ENCODE peak calls at places on chromosomes 7 and 10, in eight cellular contexts. One of them, this sample, is unnamed.

GRCh38 chr7:37341033-37341630 is 107.5 kb downstream of the ELMO1 start:
- DNase-seq in GM13976: peak
- DNase-seq in fibroblast of lung: no peak
- DNase-seq in adrenal gland: no peak
- DNase-seq in MCF 10A: no peak
- DNase-seq in AG04450: no peak
- DNase-seq in brain microvascular endothelial cell: no peak
- DNase-seq in activated B cell treated with CpG ODN at 0.5 μM for 24 hours: no peak
- DNase-seq in this sample: no peak

GRCh38 chr10:73810735-73811465 is 498 bp downstream of the NDST2 start:
- DNase-seq in GM13976: peak
- DNase-seq in fibroblast of lung: no peak
- DNase-seq in adrenal gland: peak
- DNase-seq in MCF 10A: no peak
- DNase-seq in AG04450: no peak
- DNase-seq in brain microvascular endothelial cell: no peak
- DNase-seq in activated B cell treated with CpG ODN at 0.5 μM for 24 hours: no peak
- DNase-seq in this sample: no peak

GRCh38 chr10:87036623-87037022 is 16.5 kb downstream of the FAM25A start:
- DNase-seq in GM13976: no peak
- DNase-seq in fibroblast of lung: no peak
- DNase-seq in adrenal gland: no peak
- DNase-seq in MCF 10A: no peak
- DNase-seq in AG04450: no peak
- DNase-seq in brain microvascular endothelial cell: no peak
- DNase-seq in activated B cell treated with CpG ODN at 0.5 μM for 24 hours: no peak
- DNase-seq in this sample: no peak

GRCh38 chr10:110706690-110707098 is 62.6 kb downstream of the RBM20 start:
- DNase-seq in GM13976: no peak
- DNase-seq in fibroblast of lung: peak
- DNase-seq in adrenal gland: no peak
- DNase-seq in MCF 10A: no peak
- DNase-seq in AG04450: peak
- DNase-seq in brain microvascular endothelial cell: peak
- DNase-seq in activated B cell treated with CpG ODN at 0.5 μM for 24 hours: no peak
- DNase-seq in this sample: no peak

GRCh38 chr7:91264083-91264923 is at the start of gene FZD1:
- DNase-seq in GM13976: peak
- DNase-seq in fibroblast of lung: peak
- DNase-seq in adrenal gland: peak
- DNase-seq in MCF 10A: peak
- DNase-seq in AG04450: peak
- DNase-seq in brain microvascular endothelial cell: peak
- DNase-seq in activated B cell treated with CpG ODN at 0.5 μM for 24 hours: peak
- DNase-seq in this sample: peak

GRCh38 chr10:133462512-133463305 is 9.0 kb downstream of the SCART1 start:
- DNase-seq in GM13976: no peak
- DNase-seq in fibroblast of lung: no peak
- DNase-seq in adrenal gland: no peak
- DNase-seq in MCF 10A: no peak
- DNase-seq in AG04450: no peak
- DNase-seq in brain microvascular endothelial cell: no peak
- DNase-seq in activated B cell treated with CpG ODN at 0.5 μM for 24 hours: no peak
- DNase-seq in this sample: no peak

GRCh38 chr10:132298038-132298935 is 9.5 kb downstream of the STK32C start:
- DNase-seq in GM13976: no peak
- DNase-seq in fibroblast of lung: no peak
- DNase-seq in adrenal gland: peak
- DNase-seq in MCF 10A: no peak
- DNase-seq in AG04450: no peak
- DNase-seq in brain microvascular endothelial cell: no peak
- DNase-seq in activated B cell treated with CpG ODN at 0.5 μM for 24 hours: no peak
- DNase-seq in this sample: no peak

GRCh38 chr10:72525277-72525676 is 100.6 kb downstream of the MICU1 start:
- DNase-seq in GM13976: no peak
- DNase-seq in fibroblast of lung: no peak
- DNase-seq in adrenal gland: no peak
- DNase-seq in MCF 10A: peak
- DNase-seq in AG04450: no peak
- DNase-seq in brain microvascular endothelial cell: peak
- DNase-seq in activated B cell treated with CpG ODN at 0.5 μM for 24 hours: no peak
- DNase-seq in this sample: no peak

GRCh38 chr10:119333146-119333792 is 125.9 kb downstream of the GRK5 start:
- DNase-seq in GM13976: no peak
- DNase-seq in fibroblast of lung: peak
- DNase-seq in adrenal gland: no peak
- DNase-seq in MCF 10A: peak
- DNase-seq in AG04450: no peak
- DNase-seq in brain microvascular endothelial cell: peak
- DNase-seq in activated B cell treated with CpG ODN at 0.5 μM for 24 hours: no peak
- DNase-seq in this sample: no peak

GRCh38 chr10:80416401-80417098 is 8.2 kb downstream of the PRXL2A start:
- DNase-seq in GM13976: no peak
- DNase-seq in fibroblast of lung: peak
- DNase-seq in adrenal gland: no peak
- DNase-seq in MCF 10A: no peak
- DNase-seq in AG04450: no peak
- DNase-seq in brain microvascular endothelial cell: peak
- DNase-seq in activated B cell treated with CpG ODN at 0.5 μM for 24 hours: no peak
- DNase-seq in this sample: no peak

GRCh38 chr10:126157127-126157526 is 231.2 kb downstream of the ADAM12 start:
- DNase-seq in GM13976: no peak
- DNase-seq in fibroblast of lung: no peak
- DNase-seq in adrenal gland: no peak
- DNase-seq in MCF 10A: no peak
- DNase-seq in AG04450: no peak
- DNase-seq in brain microvascular endothelial cell: no peak
- DNase-seq in activated B cell treated with CpG ODN at 0.5 μM for 24 hours: no peak
- DNase-seq in this sample: no peak

GRCh38 chr10:6558272-6558671 is 21.8 kb downstream of the PRKCQ start:
- DNase-seq in GM13976: no peak
- DNase-seq in fibroblast of lung: no peak
- DNase-seq in adrenal gland: no peak
- DNase-seq in MCF 10A: no peak
- DNase-seq in AG04450: no peak
- DNase-seq in brain microvascular endothelial cell: no peak
- DNase-seq in activated B cell treated with CpG ODN at 0.5 μM for 24 hours: no peak
- DNase-seq in this sample: no peak

GRCh38 chr10:26556756-26557640 is 118.9 kb downstream of the APBB1IP start:
- DNase-seq in GM13976: peak
- DNase-seq in fibroblast of lung: peak
- DNase-seq in adrenal gland: peak
- DNase-seq in MCF 10A: peak
- DNase-seq in AG04450: no peak
- DNase-seq in brain microvascular endothelial cell: peak
- DNase-seq in activated B cell treated with CpG ODN at 0.5 μM for 24 hours: no peak
- DNase-seq in this sample: peak

GRCh38 chr10:129583831-129584230 is 116.8 kb downstream of the MGMT start:
- DNase-seq in GM13976: no peak
- DNase-seq in fibroblast of lung: no peak
- DNase-seq in adrenal gland: no peak
- DNase-seq in MCF 10A: no peak
- DNase-seq in AG04450: no peak
- DNase-seq in brain microvascular endothelial cell: no peak
- DNase-seq in activated B cell treated with CpG ODN at 0.5 μM for 24 hours: no peak
- DNase-seq in this sample: no peak

GRCh38 chr7:29940199-29940598 is 49.4 kb downstream of the SCRN1 start:
- DNase-seq in GM13976: no peak
- DNase-seq in fibroblast of lung: no peak
- DNase-seq in adrenal gland: no peak
- DNase-seq in MCF 10A: no peak
- DNase-seq in AG04450: no peak
- DNase-seq in brain microvascular endothelial cell: no peak
- DNase-seq in activated B cell treated with CpG ODN at 0.5 μM for 24 hours: no peak
- DNase-seq in this sample: no peak

DNA sequence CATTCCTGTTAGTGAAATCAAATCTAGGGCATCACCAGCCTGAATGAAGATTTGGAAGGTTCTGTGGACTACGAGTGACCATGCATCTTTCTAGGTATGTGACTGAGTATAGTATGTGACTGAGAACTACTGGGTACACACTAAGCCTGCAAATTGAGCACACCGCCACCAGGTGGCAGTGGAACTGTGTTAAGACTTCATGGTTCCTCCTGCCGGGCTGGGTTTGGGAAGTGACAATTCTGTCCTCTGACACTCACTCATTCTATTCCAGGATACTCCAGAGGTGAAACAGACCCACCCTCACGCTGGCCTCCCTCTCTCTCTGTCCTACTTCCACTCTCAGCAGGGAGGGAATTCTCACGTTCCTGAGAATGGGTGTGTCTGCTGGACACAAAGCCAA is 84.0 kb upstream of the TMEM248 start:
- DNase-seq in GM13976: no peak
- DNase-seq in fibroblast of lung: peak
- DNase-seq in adrenal gland: no peak
- DNase-seq in MCF 10A: peak
- DNase-seq in AG04450: no peak
- DNase-seq in brain microvascular endothelial cell: peak
- DNase-seq in activated B cell treated with CpG ODN at 0.5 μM for 24 hours: no peak
- DNase-seq in this sample: no peak
- TF ChIP-seq CTCF in GM13976: peak
- TF ChIP-seq CTCF in fibroblast of lung: peak
- TF ChIP-seq CTCF in adrenal gland: no peak
- TF ChIP-seq CTCF in MCF 10A: peak
- TF ChIP-seq CTCF in AG04450: peak
- TF ChIP-seq CTCF in brain microvascular endothelial cell: peak
- TF ChIP-seq CTCF in activated B cell treated with CpG ODN at 0.5 μM for 24 hours: no peak
- TF ChIP-seq CTCF in this sample: peak

GRCh38 chr10:64369885-64370773 is 848.9 kb downstream of the REEP3 start:
- DNase-seq in GM13976: no peak
- DNase-seq in fibroblast of lung: no peak
- DNase-seq in adrenal gland: no peak
- DNase-seq in MCF 10A: no peak
- DNase-seq in AG04450: no peak
- DNase-seq in brain microvascular endothelial cell: no peak
- DNase-seq in activated B cell treated with CpG ODN at 0.5 μM for 24 hours: no peak
- DNase-seq in this sample: no peak
- TF ChIP-seq CTCF in GM13976: no peak
- TF ChIP-seq CTCF in fibroblast of lung: no peak
- TF ChIP-seq CTCF in adrenal gland: no peak
- TF ChIP-seq CTCF in MCF 10A: no peak
- TF ChIP-seq CTCF in AG04450: no peak
- TF ChIP-seq CTCF in brain microvascular endothelial cell: no peak
- TF ChIP-seq CTCF in activated B cell treated with CpG ODN at 0.5 μM for 24 hours: no peak
- TF ChIP-seq CTCF in this sample: no peak

GRCh38 chr7:99733003-99733402 is 2.0 kb downstream of the CYP3A7 start:
- DNase-seq in GM13976: no peak
- DNase-seq in fibroblast of lung: no peak
- DNase-seq in adrenal gland: no peak
- DNase-seq in MCF 10A: no peak
- DNase-seq in AG04450: no peak
- DNase-seq in brain microvascular endothelial cell: no peak
- DNase-seq in activated B cell treated with CpG ODN at 0.5 μM for 24 hours: no peak
- DNase-seq in this sample: no peak

GRCh38 chr7:99730992-99731391 is 4.0 kb downstream of the CYP3A7 start:
- DNase-seq in GM13976: no peak
- DNase-seq in fibroblast of lung: no peak
- DNase-seq in adrenal gland: no peak
- DNase-seq in MCF 10A: no peak
- DNase-seq in AG04450: no peak
- DNase-seq in brain microvascular endothelial cell: no peak
- DNase-seq in activated B cell treated with CpG ODN at 0.5 μM for 24 hours: no peak
- DNase-seq in this sample: no peak

GRCh38 chr7:99731638-99732374 is 3.2 kb downstream of the CYP3A7 start:
- DNase-seq in GM13976: no peak
- DNase-seq in fibroblast of lung: no peak
- DNase-seq in adrenal gland: no peak
- DNase-seq in MCF 10A: no peak
- DNase-seq in AG04450: no peak
- DNase-seq in brain microvascular endothelial cell: no peak
- DNase-seq in activated B cell treated with CpG ODN at 0.5 μM for 24 hours: no peak
- DNase-seq in this sample: no peak

GRCh38 chr7:99734987-99735386 is at the start of gene CYP3A7:
- DNase-seq in GM13976: no peak
- DNase-seq in fibroblast of lung: no peak
- DNase-seq in adrenal gland: peak
- DNase-seq in MCF 10A: no peak
- DNase-seq in AG04450: no peak
- DNase-seq in brain microvascular endothelial cell: no peak
- DNase-seq in activated B cell treated with CpG ODN at 0.5 μM for 24 hours: no peak
- DNase-seq in this sample: no peak

DNA sequence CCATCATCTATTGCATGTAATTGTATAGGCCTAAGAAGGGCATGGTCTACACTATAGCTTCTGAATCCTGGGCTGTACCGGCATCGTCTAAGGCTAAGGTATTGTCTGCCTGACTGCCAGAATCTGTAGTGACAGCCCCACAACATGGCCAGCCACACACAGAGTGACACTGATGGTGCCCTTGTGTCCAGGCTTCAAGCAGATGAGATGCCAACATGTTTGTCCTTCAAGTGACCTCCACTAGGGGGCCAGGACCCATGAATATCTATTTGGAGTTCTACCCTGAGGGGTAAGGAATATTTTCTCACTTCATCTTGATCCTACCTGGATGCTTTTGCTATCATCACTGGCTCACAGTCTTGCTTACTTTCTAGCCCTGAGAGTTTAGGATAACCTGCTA is 1.5 kb downstream of the CYP3A7 start:
- DNase-seq in GM13976: no peak
- DNase-seq in fibroblast of lung: no peak
- DNase-seq in adrenal gland: no peak
- DNase-seq in MCF 10A: no peak
- DNase-seq in AG04450: no peak
- DNase-seq in brain microvascular endothelial cell: no peak
- DNase-seq in activated B cell treated with CpG ODN at 0.5 μM for 24 hours: no peak
- DNase-seq in this sample: no peak
- TF ChIP-seq CTCF in GM13976: no peak
- TF ChIP-seq CTCF in fibroblast of lung: peak
- TF ChIP-seq CTCF in adrenal gland: no peak
- TF ChIP-seq CTCF in MCF 10A: peak
- TF ChIP-seq CTCF in AG04450: peak
- TF ChIP-seq CTCF in brain microvascular endothelial cell: peak
- TF ChIP-seq CTCF in activated B cell treated with CpG ODN at 0.5 μM for 24 hours: no peak
- TF ChIP-seq CTCF in this sample: no peak

GRCh38 chr10:103710490-103710889 is 144.9 kb downstream of the SH3PXD2A start:
- DNase-seq in GM13976: no peak
- DNase-seq in fibroblast of lung: no peak
- DNase-seq in adrenal gland: no peak
- DNase-seq in MCF 10A: no peak
- DNase-seq in AG04450: no peak
- DNase-seq in brain microvascular endothelial cell: no peak
- DNase-seq in activated B cell treated with CpG ODN at 0.5 μM for 24 hours: no peak
- DNase-seq in this sample: no peak

GRCh38 chr10:103712898-103713498 is 142.4 kb downstream of the SH3PXD2A start:
- DNase-seq in GM13976: peak
- DNase-seq in fibroblast of lung: peak
- DNase-seq in adrenal gland: peak
- DNase-seq in MCF 10A: peak
- DNase-seq in AG04450: peak
- DNase-seq in brain microvascular endothelial cell: peak
- DNase-seq in activated B cell treated with CpG ODN at 0.5 μM for 24 hours: peak
- DNase-seq in this sample: peak

GRCh38 chr10:103712146-103712545 is 143.2 kb downstream of the SH3PXD2A start:
- DNase-seq in GM13976: no peak
- DNase-seq in fibroblast of lung: no peak
- DNase-seq in adrenal gland: no peak
- DNase-seq in MCF 10A: no peak
- DNase-seq in AG04450: no peak
- DNase-seq in brain microvascular endothelial cell: no peak
- DNase-seq in activated B cell treated with CpG ODN at 0.5 μM for 24 hours: no peak
- DNase-seq in this sample: no peak

GRCh38 chr10:103709341-103709920 is 145.9 kb downstream of the SH3PXD2A start:
- DNase-seq in GM13976: no peak
- DNase-seq in fibroblast of lung: peak
- DNase-seq in adrenal gland: no peak
- DNase-seq in MCF 10A: peak
- DNase-seq in AG04450: no peak
- DNase-seq in brain microvascular endothelial cell: peak
- DNase-seq in activated B cell treated with CpG ODN at 0.5 μM for 24 hours: no peak
- DNase-seq in this sample: no peak

GRCh38 chr10:103711351-103711994 is 143.9 kb downstream of the SH3PXD2A start:
- DNase-seq in GM13976: no peak
- DNase-seq in fibroblast of lung: no peak
- DNase-seq in adrenal gland: no peak
- DNase-seq in MCF 10A: no peak
- DNase-seq in AG04450: no peak
- DNase-seq in brain microvascular endothelial cell: no peak
- DNase-seq in activated B cell treated with CpG ODN at 0.5 μM for 24 hours: no peak
- DNase-seq in this sample: no peak
- TF ChIP-seq CTCF in GM13976: no peak
- TF ChIP-seq CTCF in fibroblast of lung: no peak
- TF ChIP-seq CTCF in adrenal gland: no peak
- TF ChIP-seq CTCF in MCF 10A: no peak
- TF ChIP-seq CTCF in AG04450: peak
- TF ChIP-seq CTCF in brain microvascular endothelial cell: peak
- TF ChIP-seq CTCF in activated B cell treated with CpG ODN at 0.5 μM for 24 hours: no peak
- TF ChIP-seq CTCF in this sample: no peak

This sample was measured in D721Med.